ENCODE peak calls at places on chromosomes 12 and 14, in ten cellular contexts. G, Q, U, V, Y, J, Z, P, H and R are unnamed samples. For H3K27me3 and H3K9me3, the result is how much of the 10 kb centered on the place peaks cover.

GRCh38 chr14:31895206-31895605 is 181.9 kb upstream of the ARHGAP5 start:
- DNase-seq in Y (no peak), Q (no peak), J (no peak), H (no peak), U (peak), Z (peak), P (no peak), G (no peak), V (peak), R (no peak)

GRCh38 chr14:20866963-20867362 is 24.2 kb upstream of the RNASE3 start:
- DNase-seq in H (no peak), U (no peak), Y (no peak), P (no peak), J (no peak), Q (no peak), Z (no peak), G (no peak), V (peak), R (no peak)

GRCh38 chr12:79439179-79439825 is 251.5 kb downstream of the PAWR start:
- DNase-seq in Q (no peak), J (no peak), V (no peak), U (no peak), Y (no peak), P (no peak), G (no peak), Z (peak), H (no peak), R (no peak)

GRCh38 chr14:23113346-23114119 is 5.5 kb downstream of the CEBPE start:
- DNase-seq in J (no peak), V (no peak), G (peak), Y (no peak), Z (no peak), Q (no peak), U (peak), H (no peak), P (no peak), R (no peak)

GRCh38 chr14:63276492-63277342 is 42.0 kb downstream of the GPHB5 start:
- DNase-seq in U (peak), V (peak), Y (no peak), J (no peak), H (no peak), Z (peak), G (no peak), P (no peak), Q (peak), R (no peak)

GRCh38 chr14:32417956-32418552 is 89.0 kb downstream of the AKAP6 start:
- DNase-seq in Y (peak), Z (peak), J (peak), H (no peak), U (peak), V (peak), P (no peak), G (no peak), Q (peak), R (peak)

GRCh38 chr14:101109981-101110728 is 206.6 kb upstream of the RTL1 start:
- DNase-seq in H (no peak), U (no peak), J (no peak), Y (peak), Z (no peak), P (no peak), Q (no peak), G (peak), V (peak), R (no peak)

GRCh38 chr14:51513281-51513680 is 138.4 kb upstream of the FRMD6 start:
- DNase-seq in H (no peak), V (no peak), G (no peak), Y (no peak), P (no peak), Z (no peak), U (no peak), J (no peak), Q (no peak), R (no peak)

GRCh38 chr12:121815221-121815620 is 11.4 kb downstream of the SETD1B start:
- DNase-seq in U (no peak), V (no peak), H (no peak), G (no peak), Q (no peak), Y (no peak), Z (no peak), P (no peak), J (no peak), R (no peak)

GRCh38 chr12:55686366-55687010 is 21.2 kb downstream of the ITGA7 start:
- DNase-seq in U (no peak), H (no peak), Q (no peak), Z (no peak), G (peak), V (no peak), Y (no peak), J (no peak), P (no peak), R (peak)

GRCh38 chr12:105100998-105101397 is 6.5 kb upstream of the WASHC4 start:
- DNase-seq in U (peak), J (no peak), Y (no peak), H (no peak), Z (no peak), P (no peak), G (no peak), Q (no peak), V (no peak), R (no peak)

GRCh38 chr14:19902409-19902808 is 18.0 kb upstream of the OR4K5 start:
- DNase-seq in H (no peak), G (no peak), Z (no peak), J (no peak), V (no peak), Q (no peak), Y (no peak), U (no peak), P (no peak), R (no peak)

GRCh38 chr14:79730911-79731310 is 480.4 kb downstream of the DIO2 start:
- DNase-seq in G (no peak), P (no peak), U (no peak), V (no peak), H (no peak), J (no peak), Y (no peak), Q (no peak), Z (no peak), R (no peak)

GRCh38 chr14:24576766-24577165 is 716 bp upstream of the CTSG start:
- DNase-seq in Q (no peak), Y (no peak), G (no peak), U (no peak), Z (no peak), V (no peak), H (no peak), J (no peak), P (no peak), R (no peak)

GRCh38 chr14:101588990-101589389 is 27.7 kb downstream of the DIO3 start:
- DNase-seq in J (no peak), U (no peak), H (no peak), Y (no peak), V (no peak), G (no peak), Z (no peak), P (no peak), Q (no peak), R (no peak)

GRCh38 chr14:81302613-81303012 is 81.9 kb upstream of the GTF2A1 start:
- DNase-seq in J (no peak), U (no peak), P (no peak), Q (no peak), Y (no peak), H (no peak), G (no peak), Z (no peak), V (no peak), R (no peak)

GRCh38 chr14:89447182-89447970 is 30.3 kb upstream of the FOXN3 start:
- DNase-seq in G (peak), Q (no peak), Y (no peak), J (no peak), V (no peak), Z (no peak), U (no peak), H (no peak), P (no peak), R (no peak)

GRCh38 chr14:51650721-51651387 is 856 bp upstream of the FRMD6 start:
- DNase-seq in U (no peak), V (peak), H (no peak), G (peak), Q (peak), Y (no peak), P (peak), Z (peak), J (peak), R (peak)

GRCh38 chr12:49698619-49699545 is 8.3 kb downstream of the FMNL3 start:
- DNase-seq in Z (peak), P (peak), J (peak), U (peak), V (no peak), Q (no peak), H (peak), Y (no peak), G (peak), R (no peak)

GRCh38 chr14:104253223-104253822 is 114.9 kb downstream of the KIF26A start:
- DNase-seq in Z (no peak), G (no peak), U (no peak), Y (no peak), Q (no peak), P (no peak), H (no peak), V (no peak), J (no peak), R (peak)

GRCh38 chr14:54166049-54166950 is 209.7 kb upstream of the BMP4 start:
- DNase-seq in P (no peak), G (no peak), J (no peak), Q (no peak), H (no peak), Z (no peak), V (no peak), Y (no peak), U (no peak), R (peak)

GRCh38 chr12:24172031-24172772 is 222.7 kb upstream of the SOX5 start:
- DNase-seq in U (no peak), V (no peak), P (no peak), G (no peak), Y (no peak), Z (no peak), Q (no peak), H (no peak), J (no peak), R (peak)

GRCh38 chr12:27186240-27186839 is 57.7 kb upstream of the STK38L start:
- DNase-seq in Z (no peak), H (no peak), J (no peak), Q (no peak), V (no peak), U (peak), Y (no peak), P (no peak), G (no peak), R (no peak)

GRCh38 chr12:123741937-123742572 is 20.0 kb upstream of the DNAH10 start:
- DNase-seq in H (no peak), U (no peak), V (no peak), Q (no peak), Z (no peak), J (no peak), P (no peak), G (no peak), Y (no peak), R (no peak)

GRCh38 chr12:1250641-1251040 is 259.6 kb downstream of the ERC1 start:
- DNase-seq in H (no peak), U (no peak), Z (no peak), G (no peak), J (no peak), V (no peak), Y (no peak), Q (no peak), P (no peak), R (no peak)

GRCh38 chr12:6536894-6537579 is 2.7 kb downstream of the GAPDH start:
- DNase-seq in P (no peak), Q (no peak), H (no peak), G (peak), Z (peak), V (no peak), U (peak), J (no peak), Y (no peak), R (no peak)

GRCh38 chr14:100522616-100523021 is 64.6 kb downstream of the BEGAIN start:
- DNase-seq in J (no peak), V (peak), U (no peak), G (peak), Y (no peak), Q (no peak), P (peak), Z (no peak), H (no peak), R (no peak)

GRCh38 chr12:75783093-75783877 is 248.3 kb downstream of the PHLDA1 start:
- DNase-seq in P (peak), V (no peak), Z (no peak), Y (no peak), Q (no peak), H (no peak), G (no peak), J (peak), U (peak), R (no peak)

GRCh38 chr14:69571879-69572633 is 2.6 kb downstream of the CCDC177 start:
- DNase-seq in H (no peak), Z (no peak), J (peak), U (no peak), P (no peak), Y (no peak), Q (no peak), G (no peak), V (peak), R (peak)

GRCh38 chr12:93050026-93050747 is 121.1 kb upstream of the EEA1 start:
- DNase-seq in P (no peak), Y (no peak), U (no peak), J (no peak), V (no peak), G (no peak), H (no peak), Q (no peak), Z (peak), R (no peak)

GRCh38 chr14:96285667-96286066 is 29.7 kb downstream of the BDKRB1 start:
- DNase-seq in G (peak), H (no peak), Z (peak), J (no peak), Q (no peak), V (peak), Y (no peak), U (peak), P (peak), R (no peak)

GRCh38 chr12:32881107-32881506 is 15.5 kb downstream of the PKP2 start:
- DNase-seq in G (no peak), Y (no peak), J (no peak), Z (no peak), U (peak), H (no peak), P (no peak), Q (no peak), V (no peak), R (no peak)

GRCh38 chr12:32881702-32882101 is 14.9 kb downstream of the PKP2 start:
- DNase-seq in Y (no peak), H (no peak), Z (no peak), J (no peak), V (no peak), G (no peak), P (no peak), U (no peak), Q (no peak), R (no peak)

GRCh38 chr12:32885831-32886230 is 10.7 kb downstream of the PKP2 start:
- DNase-seq in G (no peak), Z (no peak), Q (no peak), V (no peak), U (no peak), P (no peak), H (no peak), Y (no peak), J (no peak), R (no peak)

GRCh38 chr12:32887058-32887457 is 9.5 kb downstream of the PKP2 start:
- DNase-seq in Z (no peak), P (no peak), U (no peak), J (no peak), Q (no peak), V (no peak), H (no peak), G (no peak), Y (no peak), R (no peak)

DNA sequence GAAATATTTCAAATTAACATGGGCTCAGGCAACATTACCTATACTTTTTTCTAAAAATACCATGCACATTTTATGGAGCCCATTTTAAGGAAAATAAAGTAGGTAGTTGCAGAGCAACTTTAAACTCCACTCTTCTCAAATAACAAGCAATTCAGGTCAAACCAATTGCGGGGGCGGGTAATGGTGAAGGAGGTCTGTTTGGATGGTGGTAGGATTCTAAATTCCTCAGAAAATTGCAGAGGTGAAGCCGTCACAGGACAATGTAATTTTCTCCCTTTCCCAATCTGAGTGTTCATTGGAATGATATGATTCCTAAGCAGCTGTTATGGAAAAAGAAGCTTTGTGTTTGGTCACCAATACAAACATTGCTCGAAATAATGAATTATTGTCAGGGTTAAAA is 11.6 kb downstream of the PKP2 start:
- DNase-seq in P (no peak), Q (no peak), Y (no peak), V (no peak), U (no peak), J (no peak), H (no peak), G (no peak), Z (no peak), R (no peak)
- H3K27me3 ChIP-seq in P (under half), Q (under half), Y (under half), V (under half), U (under half), J (under half), H (under half), G (under half), Z (under half), R (under half)

DNA sequence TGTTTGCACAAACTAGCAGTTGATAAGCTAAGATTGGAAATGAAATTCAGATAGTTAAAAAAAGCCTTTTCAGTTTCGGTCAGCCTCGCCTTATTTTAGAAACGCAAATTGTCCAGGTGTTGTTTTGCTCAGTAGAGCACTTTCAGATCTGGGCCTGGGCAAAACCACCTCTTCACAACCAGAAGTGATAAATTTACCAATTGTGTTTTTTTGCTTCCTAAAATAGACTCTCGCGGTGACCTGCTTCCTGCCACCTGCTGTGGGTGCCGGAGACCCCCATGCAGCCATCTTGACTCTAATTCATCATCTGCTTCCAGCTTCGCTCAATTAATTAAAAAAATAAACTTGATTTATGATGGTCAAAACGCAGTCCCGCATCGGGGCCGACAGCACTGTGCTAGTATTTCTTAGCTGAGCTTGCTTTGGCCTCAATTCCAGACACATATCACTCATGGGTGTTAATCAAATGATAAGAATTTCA is 335.6 kb downstream of the TMEM121 start:
- DNase-seq in Y (no peak), V (no peak), Q (no peak), J (no peak), H (no peak), Z (no peak), U (no peak), G (peak), P (peak), R (no peak)
- H3K9me3 ChIP-seq in Y (under half), V (under half), Q (under half), J (under half), H (under half), Z (under half), U (under half), G (under half), P (under half), R (under half)

DNA sequence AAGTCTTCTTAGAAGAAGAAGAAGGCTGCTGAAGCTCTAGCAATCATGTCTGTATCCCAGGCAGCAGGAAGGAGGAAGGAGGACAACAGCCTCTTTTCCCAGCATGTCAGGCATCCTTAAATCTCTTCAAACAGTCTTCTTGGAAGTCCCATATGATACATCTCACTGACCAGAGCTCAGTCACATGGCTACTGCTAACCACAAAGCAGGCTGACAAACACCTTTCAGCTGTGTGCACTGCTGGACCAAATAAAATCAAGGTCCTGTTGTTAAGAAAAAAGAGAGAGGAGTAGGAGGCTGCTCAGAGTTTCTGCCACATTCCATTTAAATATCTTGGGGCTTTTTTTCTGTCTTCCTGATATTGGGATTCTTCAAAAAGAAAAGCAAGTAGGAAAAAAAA is 203.4 kb upstream of the PELI2 start:
- DNase-seq in Q (no peak), G (no peak), U (no peak), V (no peak), Y (no peak), H (no peak), J (no peak), P (no peak), Z (no peak), R (no peak)
- H3K27me3 ChIP-seq in Q (under half), G (under half), U (under half), V (under half), Y (under half), H (under half), J (under half), P (under half), Z (under half), R (under half)

GRCh38 chr14:94821705-94822104 is 51.8 kb upstream of the GSC start:
- DNase-seq in Q (no peak), P (no peak), H (no peak), U (no peak), Y (no peak), V (no peak), Z (no peak), J (no peak), G (no peak), R (no peak)

GRCh38 chr14:94816113-94816512 is 46.2 kb upstream of the GSC start:
- DNase-seq in G (no peak), J (no peak), Y (no peak), P (no peak), H (no peak), V (no peak), Q (no peak), Z (no peak), U (no peak), R (no peak)

GRCh38 chr14:94823556-94824341 is 53.8 kb upstream of the GSC start:
- DNase-seq in H (no peak), G (no peak), U (no peak), P (no peak), Z (peak), Q (no peak), Y (no peak), V (no peak), J (no peak), R (peak)

GRCh38 chr14:94819531-94819930 is 49.6 kb upstream of the GSC start:
- DNase-seq in J (no peak), P (no peak), Y (no peak), U (no peak), G (no peak), H (no peak), Q (no peak), Z (no peak), V (no peak), R (no peak)
- H3K9me3 ChIP-seq in J (under half), P (under half), Y (under half), U (under half), G (under half), H (under half), Q (under half), Z (under half), V (under half), R (under half)

GRCh38 chr12:95205685-95206084 is 11.6 kb downstream of the FGD6 start:
- DNase-seq in U (peak), Z (peak), P (no peak), J (peak), G (peak), Q (peak), V (peak), Y (no peak), H (no peak), R (peak)
- H3K27me3 ChIP-seq in U (under half), Z (under half), P (under half), J (under half), G (under half), Q (under half), V (under half), Y (under half), H (under half), R (under half)

GRCh38 chr12:86523844-86524243 is 267.7 kb upstream of the MGAT4C start:
- DNase-seq in H (no peak), P (no peak), J (no peak), U (no peak), Z (no peak), V (no peak), Y (no peak), G (no peak), Q (no peak), R (no peak)

GRCh38 chr12:86526060-86526595 is 269.9 kb upstream of the MGAT4C start:
- DNase-seq in U (no peak), G (no peak), Y (no peak), H (no peak), P (no peak), J (no peak), Z (no peak), Q (no peak), V (no peak), R (no peak)

DNA sequence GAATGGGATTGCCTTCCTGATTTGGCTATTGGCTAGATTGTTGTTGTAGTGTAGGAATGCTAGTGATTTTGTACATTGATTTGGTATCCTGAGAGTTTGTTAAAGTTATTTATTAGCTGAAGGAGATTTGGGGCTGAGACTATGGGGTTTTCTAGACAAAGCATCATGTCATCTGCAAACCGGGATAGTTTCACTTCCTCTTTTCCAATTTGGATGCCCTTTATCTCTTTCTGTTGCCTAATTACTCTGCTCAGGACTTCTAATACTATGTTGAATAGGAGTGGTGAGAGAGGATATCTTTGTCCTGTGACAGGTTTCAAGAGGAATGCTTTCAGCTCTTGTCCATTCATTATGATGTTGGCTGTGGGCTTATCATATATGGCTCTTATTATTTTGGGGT is 265.7 kb upstream of the MGAT4C start:
- DNase-seq in G (no peak), P (no peak), Z (no peak), Q (no peak), J (no peak), V (no peak), H (no peak), Y (no peak), U (no peak), R (no peak)
- H3K9me3 ChIP-seq in G (under half), P (under half), Z (under half), Q (under half), J (under half), V (under half), H (under half), Y (under half), U (under half), R (under half)

GRCh38 chr12:54038260-54038759 is 5.5 kb downstream of the HOXC5 start:
- DNase-seq in U (no peak), Y (no peak), P (no peak), G (no peak), Q (no peak), V (no peak), J (no peak), Z (no peak), H (no peak), R (no peak)
- H3K27me3 ChIP-seq in U (under half), Y (under half), P (half or more), G (half or more), Q (half or more), V (half or more), J (under half), Z (under half), H (under half), R (under half)